ENCODE peak calls at places on chromosomes 7 and 10, in eight cellular contexts. C, M, Q, Y, O, T, Z and B are unnamed samples.

GRCh38 chr10:62343000-62343399 is 31.2 kb upstream of the ZNF365 start:
- DNase-seq in C (no peak), M (no peak), Q (no peak), Y (no peak), O (no peak), T (no peak), Z (no peak), B (no peak)

GRCh38 chr7:1847260-1848001 is 177.4 kb downstream of the ELFN1 start:
- DNase-seq in C (no peak), M (no peak), Q (peak; percentile 28), Y (no peak), O (no peak), T (no peak), Z (no peak), B (no peak)

GRCh38 chr10:52949899-52950298 is 177.3 kb upstream of the MBL2 start:
- DNase-seq in C (no peak), M (no peak), Q (no peak), Y (peak; percentile 2), O (no peak), T (peak; percentile 13), Z (no peak), B (no peak)

GRCh38 chr10:61882621-61883375 is 18.7 kb upstream of the ARID5B start:
- DNase-seq in C (no peak), M (no peak), Q (no peak), Y (no peak), O (no peak), T (no peak), Z (no peak), B (no peak)

GRCh38 chr7:22332481-22332880 is 24.5 kb downstream of the RAPGEF5 start:
- DNase-seq in C (no peak), M (no peak), Q (no peak), Y (no peak), O (no peak), T (no peak), Z (no peak), B (no peak)

GRCh38 chr7:55476852-55477780 is 95.2 kb downstream of the VOPP1 start:
- DNase-seq in C (no peak), M (no peak), Q (no peak), Y (no peak), O (no peak), T (no peak), Z (no peak), B (no peak)

GRCh38 chr7:157604661-157605381 is 268.0 kb downstream of the DNAJB6 start:
- DNase-seq in C (no peak), M (no peak), Q (no peak), Y (no peak), O (no peak), T (no peak), Z (no peak), B (no peak)

GRCh38 chr10:110553905-110554304 is 13.6 kb upstream of the SMC3 start:
- DNase-seq in C (no peak), M (no peak), Q (no peak), Y (no peak), O (no peak), T (no peak), Z (no peak), B (no peak)

GRCh38 chr7:151860771-151861170 is 16.1 kb downstream of the PRKAG2 start:
- DNase-seq in C (no peak), M (no peak), Q (no peak), Y (no peak), O (no peak), T (no peak), Z (no peak), B (no peak)

GRCh38 chr7:152336754-152337368 is 98.9 kb downstream of the KMT2C start:
- DNase-seq in C (no peak), M (no peak), Q (no peak), Y (peak; percentile 71), O (no peak), T (peak; percentile 10), Z (no peak), B (no peak)

GRCh38 chr10:47372726-47373125 is 11.4 kb downstream of the ZNF488 start:
- DNase-seq in C (peak; percentile 14), M (peak; percentile 28), Q (peak; percentile 38), Y (no peak), O (no peak), T (no peak), Z (no peak), B (no peak)

GRCh38 chr7:138645284-138645683 is 55.9 kb downstream of the SVOPL start:
- DNase-seq in C (no peak), M (no peak), Q (no peak), Y (peak; percentile 19), O (no peak), T (no peak), Z (no peak), B (no peak)

GRCh38 chr7:67791918-67792317 is 795.3 kb downstream of the TYW1 start:
- DNase-seq in C (no peak), M (no peak), Q (no peak), Y (no peak), O (no peak), T (no peak), Z (no peak), B (no peak)
- H3K9me3 ChIP-seq in C (no peaks in the 10 kb centered on the region), M (peaks cover 10% of the 10 kb centered on the region), Q (no peaks in the 10 kb centered on the region), Y (peaks cover 4% of the 10 kb centered on the region), O (no peaks in the 10 kb centered on the region), T (no peaks in the 10 kb centered on the region), Z (no peaks in the 10 kb centered on the region), B (no peaks in the 10 kb centered on the region)

GRCh38 chr10:69057951-69058297 is 30.0 kb upstream of the SRGN start:
- DNase-seq in C (no peak), M (no peak), Q (no peak), Y (no peak), O (no peak), T (no peak), Z (no peak), B (no peak)
- H3K27ac ChIP-seq in C (peak overlapping the region; percentile 63), M (peak overlapping the region; percentile 82), Q (peak overlapping the region; percentile 9), Y (peak overlapping the region; percentile 67), O (no peak overlapping the region), T (peak overlapping the region; percentile 10), Z (peak overlapping the region; percentile 80), B (no peak overlapping the region)

GRCh38 chr10:37813763-37814162 is 43.6 kb downstream of the ZNF248 start:
- DNase-seq in C (no peak), M (no peak), Q (no peak), Y (no peak), O (no peak), T (no peak), Z (no peak), B (no peak)
- H3K9me3 ChIP-seq in C (peaks cover 17% of the 10 kb centered on the region), M (peaks cover 25% of the 10 kb centered on the region), Q (peaks cover 54% of the 10 kb centered on the region), Y (peaks cover 68% of the 10 kb centered on the region), O (peaks cover 5% of the 10 kb centered on the region), T (peaks cover 45% of the 10 kb centered on the region), Z (peaks cover 87% of the 10 kb centered on the region), B (peaks cover 22% of the 10 kb centered on the region)

GRCh38 chr10:123890761-123891146 is 853 bp downstream of the CPXM2 start:
- DNase-seq in C (no peak), M (no peak), Q (no peak), Y (no peak), O (no peak), T (no peak), Z (no peak), B (no peak)

GRCh38 chr10:123888751-123889150 is 2.9 kb downstream of the CPXM2 start:
- DNase-seq in C (no peak), M (no peak), Q (no peak), Y (no peak), O (no peak), T (no peak), Z (no peak), B (no peak)

GRCh38 chr10:123890246-123890645 is 1.4 kb downstream of the CPXM2 start:
- DNase-seq in C (no peak), M (no peak), Q (no peak), Y (no peak), O (no peak), T (no peak), Z (no peak), B (no peak)

GRCh38 chr10:123891147-123892011 is at the start of gene CPXM2:
- DNase-seq in C (no peak), M (no peak), Q (no peak), Y (no peak), O (no peak), T (no peak), Z (no peak), B (no peak)

GRCh38 chr10:123889821-123890220 is 1.8 kb downstream of the CPXM2 start:
- DNase-seq in C (no peak), M (no peak), Q (no peak), Y (no peak), O (no peak), T (no peak), Z (no peak), B (no peak)
- H3K27ac ChIP-seq in C (peak overlapping the region; percentile 94), M (no peak overlapping the region), Q (no peak overlapping the region), Y (no peak overlapping the region), O (no peak overlapping the region), T (peak overlapping the region; percentile 87), Z (no peak overlapping the region), B (no peak overlapping the region)